ENCODE peak calls at places on chromosomes 7 and 10, in nine cellular contexts. X is lower leg skin, P is A549, J is IMR-90, U is GM12892, F is sigmoid colon, B is GM12891, O is Peyer's patch, W is ovary. V is an unnamed sample.

GRCh38 chr10:127997241-127997640 is 90.3 kb downstream of the PTPRE start:
- DNase-seq in X (no peak), P (no peak), J (no peak), U (no peak), F (peak; percentile 27), B (no peak), O (peak; percentile 33), W (no peak), V (no peak)

GRCh38 chr10:62635127-62635526 is 169.4 kb upstream of the ADO start:
- DNase-seq in X (no peak), P (no peak), J (no peak), U (no peak), F (no peak), B (no peak), O (no peak), W (no peak), V (no peak)

GRCh38 chr10:101512741-101513140 is 75.3 kb downstream of the POLL start:
- DNase-seq in X (no peak), P (no peak), J (peak; percentile 78), U (no peak), F (no peak), B (no peak), O (no peak), W (no peak), V (no peak)

GRCh38 chr10:114103286-114103685 is 59.6 kb downstream of the ADRB1 start:
- DNase-seq in X (no peak), P (peak; percentile 74), J (peak; percentile 67), U (no peak), F (no peak), B (no peak), O (no peak), W (no peak), V (no peak)

GRCh38 chr10:61899045-61899444 is 2.5 kb upstream of the ARID5B start:
- DNase-seq in X (no peak), P (no peak), J (peak; percentile 85), U (no peak), F (no peak), B (no peak), O (no peak), W (no peak), V (no peak)

GRCh38 chr10:31549936-31550335 is 230.9 kb downstream of the ZEB1 start:
- DNase-seq in X (no peak), P (no peak), J (no peak), U (no peak), F (no peak), B (no peak), O (no peak), W (no peak), V (no peak)

GRCh38 chr7:371119-371778 is 81.3 kb downstream of the FOXL3 start:
- DNase-seq in X (no peak), P (peak; percentile 48), J (no peak), U (no peak), F (peak; percentile 57), B (no peak), O (peak; percentile 85), W (no peak), V (peak; percentile 53)

GRCh38 chr7:100219271-100219737 is 445 bp upstream of the PVRIG start:
- DNase-seq in X (no peak), P (no peak), J (no peak), U (no peak), F (peak; percentile 51), B (no peak), O (no peak), W (no peak), V (no peak)

GRCh38 chr7:143369678-143370651 is 7.5 kb upstream of the FAM131B start:
- DNase-seq in X (no peak), P (no peak), J (no peak), U (no peak), F (no peak), B (no peak), O (no peak), W (no peak), V (no peak)

GRCh38 chr10:34168429-34168828 is 646.7 kb downstream of the PARD3 start:
- DNase-seq in X (no peak), P (no peak), J (no peak), U (no peak), F (no peak), B (no peak), O (no peak), W (no peak), V (no peak)

GRCh38 chr7:47045592-47045991 is 536.3 kb downstream of the TNS3 start:
- DNase-seq in X (no peak), P (no peak), J (peak; percentile 19), U (no peak), F (no peak), B (no peak), O (no peak), W (no peak), V (no peak)

GRCh38 chr7:101943889-101944605 is 126.6 kb downstream of the CUX1 start:
- DNase-seq in X (no peak), P (no peak), J (no peak), U (no peak), F (peak; percentile 78), B (no peak), O (no peak), W (no peak), V (no peak)

GRCh38 chr10:32298066-32298812 is 48.7 kb downstream of the EPC1 start:
- DNase-seq in X (no peak), P (peak; percentile 68), J (peak; percentile 93), U (no peak), F (no peak), B (no peak), O (no peak), W (no peak), V (no peak)

GRCh38 chr10:47035447-47036337 is 124.5 kb downstream of the PTPN20 start:
- DNase-seq in X (no peak), P (no peak), J (no peak), U (no peak), F (peak; percentile 54), B (no peak), O (peak; percentile 14), W (no peak), V (peak; percentile 67)

GRCh38 chr7:17528636-17529035 is 230.2 kb downstream of the AHR start:
- DNase-seq in X (no peak), P (no peak), J (peak; percentile 10), U (no peak), F (no peak), B (no peak), O (no peak), W (no peak), V (no peak)

DNA sequence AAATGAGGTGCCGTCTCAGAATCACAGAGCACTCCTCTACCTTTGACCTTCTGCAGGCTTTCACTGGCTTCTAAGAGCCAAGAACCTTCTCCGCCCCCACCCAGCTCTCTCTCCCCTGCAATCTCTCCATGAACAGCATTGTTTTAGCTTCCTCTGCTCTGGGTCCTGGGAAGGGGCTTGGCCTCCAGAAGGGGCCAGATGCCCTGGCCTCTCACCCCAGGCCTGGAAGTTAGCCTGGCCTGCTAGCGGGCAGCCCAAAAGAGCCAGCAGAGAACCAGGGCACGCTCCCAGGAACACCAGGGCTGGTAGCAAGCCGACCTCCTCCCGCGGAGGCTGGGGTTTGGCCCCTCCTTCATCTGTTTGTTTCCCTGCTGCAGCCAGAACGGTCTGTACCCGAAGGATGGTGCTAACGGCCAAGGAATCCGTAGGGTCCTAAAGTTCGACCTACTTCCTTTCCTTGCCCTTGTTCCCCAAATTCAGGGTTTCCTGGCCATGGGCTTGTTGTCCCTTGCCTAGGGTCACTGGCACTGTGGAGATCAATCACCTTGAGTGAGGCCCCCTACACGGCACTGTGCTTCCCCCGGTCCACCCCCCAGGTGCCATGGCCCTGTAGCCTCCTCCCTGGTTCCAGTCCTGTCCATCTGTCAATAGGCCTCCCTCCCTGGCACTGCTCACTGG is 18.7 kb upstream of the DDIT4 start:
- DNase-seq in X (peak; percentile 94), P (peak; percentile 94), J (peak; percentile 57), U (peak; percentile 46), F (peak; percentile 98), B (no peak), O (peak; percentile 94), W (peak; percentile 97), V (peak; percentile 95)
- TF ChIP-seq POLR2A in X (no peak), P (peak; percentile 58), J (no peak), U (no peak), F (peak; percentile 60), B (no peak), O (peak; percentile 43), W (peak; percentile 42), V (peak; percentile 41)

GRCh38 chr7:2553831-2554581 is 1.3 kb downstream of the BRAT1 start:
- DNase-seq in X (no peak), P (no peak), J (no peak), U (no peak), F (peak; percentile 65), B (no peak), O (peak; percentile 46), W (no peak), V (no peak)

GRCh38 chr7:2553108-2553507 is 2.2 kb downstream of the BRAT1 start:
- DNase-seq in X (no peak), P (no peak), J (no peak), U (no peak), F (peak; percentile 50), B (no peak), O (no peak), W (no peak), V (no peak)

GRCh38 chr7:2555121-2556052 is at the start of gene BRAT1:
- DNase-seq in X (peak; percentile 96), P (peak; percentile 94), J (peak; percentile 90), U (peak; percentile 95), F (peak; percentile 98), B (peak; percentile 96), O (peak; percentile 99), W (peak; percentile 97), V (peak; percentile 99)

GRCh38 chr7:2551418-2551817 is 3.9 kb downstream of the BRAT1 start:
- DNase-seq in X (no peak), P (no peak), J (no peak), U (no peak), F (peak; percentile 29), B (no peak), O (peak; percentile 10), W (no peak), V (no peak)

DNA sequence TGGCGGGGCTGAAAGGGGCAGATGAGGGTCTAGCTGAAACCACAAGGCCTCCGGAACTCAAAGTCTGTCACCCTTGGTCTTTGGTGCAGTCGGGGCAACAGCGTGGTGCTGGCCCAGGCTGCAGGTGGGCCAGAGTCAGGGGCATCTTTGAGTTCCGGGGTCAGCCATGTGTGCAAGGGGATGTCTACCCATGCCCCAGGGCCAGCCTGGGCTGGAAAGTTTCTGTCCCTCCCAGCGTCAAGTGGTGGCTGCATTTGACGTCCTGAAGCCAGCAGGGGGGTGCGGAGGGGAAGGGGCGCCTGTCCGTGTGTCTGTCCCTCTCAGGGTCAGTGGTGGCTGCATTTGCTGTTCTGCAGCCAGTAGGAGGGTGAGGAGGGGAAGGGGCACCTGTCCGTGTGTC is 670 bp downstream of the BRAT1 start:
- DNase-seq in X (no peak), P (no peak), J (no peak), U (peak; percentile 39), F (peak; percentile 63), B (peak; percentile 41), O (peak; percentile 49), W (no peak), V (peak; percentile 64)
- TF ChIP-seq POLR2A in X (no peak), P (no peak), J (no peak), U (no peak), F (no peak), B (no peak), O (no peak), W (no peak), V (no peak)

GRCh38 chr10:49647985-49648795 is 31.3 kb upstream of the C10orf53 start:
- DNase-seq in X (no peak), P (no peak), J (no peak), U (no peak), F (no peak), B (no peak), O (peak; percentile 22), W (no peak), V (no peak)
- TF ChIP-seq POLR2A in X (no peak), P (no peak), J (no peak), U (no peak), F (no peak), B (no peak), O (no peak), W (no peak), V (no peak)

GRCh38 chr7:26398436-26399308 is 107.0 kb downstream of the SNX10 start:
- DNase-seq in X (peak; percentile 52), P (peak; percentile 48), J (peak; percentile 18), U (peak; percentile 66), F (peak; percentile 76), B (peak; percentile 70), O (peak; percentile 83), W (peak; percentile 29), V (peak; percentile 66)
- TF ChIP-seq POLR2A in X (no peak), P (no peak), J (no peak), U (peak; percentile 51), F (no peak), B (peak; percentile 60), O (no peak), W (no peak), V (no peak)